ENCODE peak calls at places on chromosomes 3 and 15, in six cellular contexts. H is posterior cingulate gyrus; U is stimulated activated CD4-positive, alpha-beta T cell treated with anti-CD3 and anti-CD28 coated beads, Interleukin-1b, Interleukin-23, amount 100 ng/mL, for 4 hours; K is activated T-cell treated with anti-CD3 and anti-CD28 coated beads for 1 hour; Q is adipocyte; Y is GM13977. N is an unnamed sample.

GRCh38 chr3:182906036-182906435 is 74.3 kb downstream of the DCUN1D1 start:
- DNase-seq in H (no peak), U (no peak), K (no peak), Q (no peak), Y (no peak), N (no peak)

GRCh38 chr3:110149763-110150162 is 812.4 kb upstream of the DPPA4 start:
- DNase-seq in H (no peak), U (no peak), K (no peak), Q (no peak), Y (no peak), N (no peak)

GRCh38 chr15:63729115-63729884 is 104.4 kb downstream of the HERC1 start:
- DNase-seq in H (no peak), U (peak), K (no peak), Q (peak), Y (no peak), N (no peak)

GRCh38 chr3:129234441-129234840 is 15.0 kb upstream of the COPG1 start:
- DNase-seq in H (no peak), U (no peak), K (no peak), Q (no peak), Y (no peak), N (no peak)

GRCh38 chr15:67897646-67898045 is 57.8 kb upstream of the RNU6-1 start:
- DNase-seq in H (no peak), U (no peak), K (no peak), Q (no peak), Y (no peak), N (no peak)

GRCh38 chr3:10602769-10603768 is 97.7 kb upstream of the ATP2B2 start:
- DNase-seq in H (peak), U (peak), K (peak), Q (no peak), Y (peak), N (peak)

GRCh38 chr3:20148456-20148855 is 37.5 kb downstream of the SGO1 start:
- DNase-seq in H (no peak), U (no peak), K (no peak), Q (no peak), Y (no peak), N (no peak)

GRCh38 chr3:113533534-113533892 is 1.2 kb downstream of the SIDT1 start:
- DNase-seq in H (no peak), U (no peak), K (peak), Q (no peak), Y (peak), N (peak)

GRCh38 chr3:123067689-123068226 is 933 bp downstream of the PDIA5 start:
- DNase-seq in H (no peak), U (no peak), K (no peak), Q (peak), Y (no peak), N (no peak)

GRCh38 chr15:67303490-67304363 is 49.1 kb downstream of the IQCH start:
- DNase-seq in H (no peak), U (no peak), K (no peak), Q (peak), Y (peak), N (no peak)

GRCh38 chr3:136543385-136543784 is 208.8 kb downstream of the STAG1 start:
- DNase-seq in H (no peak), U (no peak), K (no peak), Q (peak), Y (no peak), N (no peak)

GRCh38 chr3:140948460-140949249 is 7.0 kb downstream of the SLC25A36 start:
- DNase-seq in H (no peak), U (no peak), K (no peak), Q (no peak), Y (no peak), N (no peak)

GRCh38 chr3:172804323-172804722 is 53.8 kb downstream of the ECT2 start:
- DNase-seq in H (no peak), U (no peak), K (no peak), Q (no peak), Y (no peak), N (no peak)

GRCh38 chr3:81550415-81550814 is 211.0 kb downstream of the GBE1 start:
- DNase-seq in H (no peak), U (no peak), K (no peak), Q (no peak), Y (no peak), N (no peak)

GRCh38 chr3:16392733-16393132 is 120.8 kb downstream of the RFTN1 start:
- DNase-seq in H (no peak), U (no peak), K (no peak), Q (peak), Y (no peak), N (no peak)